ENCODE peak calls at places on chromosomes 1 and 21, in nine cellular contexts. One of them, this sample, is unnamed.

GRCh38 chr1:63885899-63886298 is 112.1 kb downstream of the ROR1 start:
- DNase-seq in IMR-90: no peak
- DNase-seq in left lung: no peak
- DNase-seq in body of pancreas: no peak
- DNase-seq in WTC11: no peak
- DNase-seq in AG04450: no peak
- DNase-seq in foreskin fibroblast: no peak
- DNase-seq in heart left ventricle: no peak
- DNase-seq in Calu3: no peak
- DNase-seq in this sample: no peak

GRCh38 chr1:155308493-155309422 is at the start of gene FDPS:
- DNase-seq in IMR-90: peak
- DNase-seq in left lung: peak
- DNase-seq in body of pancreas: peak
- DNase-seq in WTC11: peak
- DNase-seq in AG04450: peak
- DNase-seq in foreskin fibroblast: peak
- DNase-seq in heart left ventricle: peak
- DNase-seq in Calu3: peak
- DNase-seq in this sample: peak

GRCh38 chr1:199353906-199354305 is 673.6 kb upstream of the NR5A2 start:
- DNase-seq in IMR-90: no peak
- DNase-seq in left lung: no peak
- DNase-seq in body of pancreas: no peak
- DNase-seq in WTC11: no peak
- DNase-seq in AG04450: no peak
- DNase-seq in foreskin fibroblast: no peak
- DNase-seq in heart left ventricle: no peak
- DNase-seq in Calu3: no peak
- DNase-seq in this sample: no peak

GRCh38 chr1:11301593-11301992 is 28.6 kb downstream of the UBIAD1 start:
- DNase-seq in IMR-90: no peak
- DNase-seq in left lung: no peak
- DNase-seq in body of pancreas: no peak
- DNase-seq in WTC11: no peak
- DNase-seq in AG04450: no peak
- DNase-seq in foreskin fibroblast: no peak
- DNase-seq in heart left ventricle: no peak
- DNase-seq in Calu3: no peak
- DNase-seq in this sample: no peak

GRCh38 chr21:34613679-34614442 is 1.1 kb downstream of the RCAN1 start:
- DNase-seq in IMR-90: peak
- DNase-seq in left lung: no peak
- DNase-seq in body of pancreas: no peak
- DNase-seq in WTC11: no peak
- DNase-seq in AG04450: no peak
- DNase-seq in foreskin fibroblast: no peak
- DNase-seq in heart left ventricle: no peak
- DNase-seq in Calu3: peak
- DNase-seq in this sample: no peak

GRCh38 chr1:22039594-22040347 is 12.7 kb upstream of the CDC42 start:
- DNase-seq in IMR-90: peak
- DNase-seq in left lung: peak
- DNase-seq in body of pancreas: peak
- DNase-seq in WTC11: peak
- DNase-seq in AG04450: no peak
- DNase-seq in foreskin fibroblast: peak
- DNase-seq in heart left ventricle: peak
- DNase-seq in Calu3: peak
- DNase-seq in this sample: peak

GRCh38 chr1:59595774-59596173 is 219.0 kb upstream of the HOOK1 start:
- DNase-seq in IMR-90: peak
- DNase-seq in left lung: no peak
- DNase-seq in body of pancreas: no peak
- DNase-seq in WTC11: no peak
- DNase-seq in AG04450: peak
- DNase-seq in foreskin fibroblast: peak
- DNase-seq in heart left ventricle: no peak
- DNase-seq in Calu3: no peak
- DNase-seq in this sample: no peak

GRCh38 chr1:16237343-16237830 is 404 bp upstream of the CPLANE2 start:
- DNase-seq in IMR-90: peak
- DNase-seq in left lung: no peak
- DNase-seq in body of pancreas: no peak
- DNase-seq in WTC11: no peak
- DNase-seq in AG04450: no peak
- DNase-seq in foreskin fibroblast: peak
- DNase-seq in heart left ventricle: no peak
- DNase-seq in Calu3: no peak
- DNase-seq in this sample: no peak

DNA sequence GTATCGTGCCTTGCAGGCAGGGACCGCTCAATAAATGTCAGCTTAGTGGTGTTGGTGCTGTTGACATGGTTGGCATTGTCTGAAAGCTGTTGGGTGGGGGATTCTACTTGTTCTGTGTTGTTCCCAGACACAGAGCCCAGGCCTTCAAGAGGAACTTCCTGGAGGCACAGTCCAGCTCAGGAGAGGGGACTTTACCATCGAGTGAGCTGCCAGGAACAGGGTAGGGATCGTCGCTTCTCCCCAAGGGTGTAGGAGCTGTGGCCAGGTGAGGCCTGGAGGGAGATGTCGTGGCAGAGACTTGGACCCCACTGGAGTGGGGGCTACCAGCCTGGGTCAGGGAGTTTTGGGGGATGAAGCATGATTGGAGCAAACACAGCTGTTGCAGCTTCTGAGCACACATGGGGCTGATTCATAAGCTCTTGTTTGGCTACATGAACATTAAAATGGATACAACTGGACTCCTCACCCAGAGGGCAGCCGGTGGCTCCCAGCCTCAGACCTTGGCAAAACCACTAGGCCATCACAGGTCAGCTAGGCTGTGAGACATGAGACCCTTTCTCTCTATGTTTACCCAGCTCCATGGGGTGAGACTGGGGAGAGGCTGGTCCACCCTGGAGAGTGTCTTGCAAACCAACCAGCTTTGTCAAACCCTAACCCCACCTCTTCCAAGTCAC is 388.6 kb downstream of the PTPRU start:
- DNase-seq in IMR-90: no peak
- DNase-seq in left lung: no peak
- DNase-seq in body of pancreas: no peak
- DNase-seq in WTC11: no peak
- DNase-seq in AG04450: no peak
- DNase-seq in foreskin fibroblast: no peak
- DNase-seq in heart left ventricle: no peak
- DNase-seq in Calu3: no peak
- DNase-seq in this sample: no peak
- TF ChIP-seq CTCF in IMR-90: no peak
- TF ChIP-seq CTCF in left lung: no peak
- TF ChIP-seq CTCF in body of pancreas: no peak
- TF ChIP-seq CTCF in WTC11: no peak
- TF ChIP-seq CTCF in AG04450: no peak
- TF ChIP-seq CTCF in foreskin fibroblast: no peak
- TF ChIP-seq CTCF in heart left ventricle: no peak
- TF ChIP-seq CTCF in Calu3: no peak
- TF ChIP-seq CTCF in this sample: no peak

GRCh38 chr1:9182784-9183257 is 51.8 kb upstream of the H6PD start:
- DNase-seq in IMR-90: no peak
- DNase-seq in left lung: no peak
- DNase-seq in body of pancreas: no peak
- DNase-seq in WTC11: no peak
- DNase-seq in AG04450: no peak
- DNase-seq in foreskin fibroblast: no peak
- DNase-seq in heart left ventricle: no peak
- DNase-seq in Calu3: no peak
- DNase-seq in this sample: no peak

GRCh38 chr1:9181176-9181906 is 52.4 kb upstream of the GPR157 start:
- DNase-seq in IMR-90: peak
- DNase-seq in left lung: peak
- DNase-seq in body of pancreas: peak
- DNase-seq in WTC11: peak
- DNase-seq in AG04450: no peak
- DNase-seq in foreskin fibroblast: no peak
- DNase-seq in heart left ventricle: peak
- DNase-seq in Calu3: peak
- DNase-seq in this sample: peak

GRCh38 chr1:9183441-9183840 is 51.1 kb upstream of the H6PD start:
- DNase-seq in IMR-90: no peak
- DNase-seq in left lung: no peak
- DNase-seq in body of pancreas: no peak
- DNase-seq in WTC11: no peak
- DNase-seq in AG04450: no peak
- DNase-seq in foreskin fibroblast: no peak
- DNase-seq in heart left ventricle: no peak
- DNase-seq in Calu3: no peak
- DNase-seq in this sample: no peak

GRCh38 chr1:9183898-9184297 is 50.7 kb upstream of the H6PD start:
- DNase-seq in IMR-90: no peak
- DNase-seq in left lung: no peak
- DNase-seq in body of pancreas: no peak
- DNase-seq in WTC11: no peak
- DNase-seq in AG04450: no peak
- DNase-seq in foreskin fibroblast: no peak
- DNase-seq in heart left ventricle: no peak
- DNase-seq in Calu3: no peak
- DNase-seq in this sample: no peak

DNA sequence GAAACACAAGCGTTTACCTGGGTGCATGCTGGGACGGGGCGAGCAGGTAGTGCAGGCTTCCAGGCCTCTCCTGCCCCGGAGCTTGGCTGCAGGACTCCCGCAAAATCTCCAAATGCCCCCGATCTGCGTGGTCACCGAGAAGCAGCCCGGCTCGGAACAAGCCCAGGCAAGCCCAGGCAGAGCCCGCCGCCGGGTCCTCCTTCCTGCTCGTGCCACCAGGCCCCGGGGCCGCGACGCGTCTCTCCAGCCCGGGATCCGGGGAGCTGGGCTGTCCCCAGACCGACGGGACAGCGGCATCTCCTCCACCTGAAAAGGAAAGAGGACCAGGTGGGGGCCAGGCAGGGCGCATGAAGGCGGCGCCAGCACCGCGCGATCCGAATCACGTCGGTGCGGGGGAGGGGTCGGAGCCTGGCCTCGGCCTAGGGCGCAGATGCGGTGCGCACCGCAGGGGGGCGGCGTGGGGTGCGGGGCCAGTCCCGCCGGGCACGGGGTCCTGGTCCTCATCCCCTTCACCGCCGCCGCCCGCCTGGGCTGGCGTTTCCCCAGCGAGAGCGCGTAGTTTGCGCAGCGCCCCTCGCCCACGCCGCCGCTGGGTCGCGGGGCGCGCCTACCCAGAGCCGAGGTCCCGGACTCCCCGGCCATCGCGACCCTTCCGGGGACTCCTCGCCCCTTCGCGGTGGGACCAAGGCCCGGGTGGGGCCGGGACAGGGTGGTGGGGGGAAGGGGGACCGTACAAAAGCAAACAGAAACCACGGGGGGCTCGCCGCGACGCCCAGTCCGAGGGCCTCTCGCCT is 52.4 kb upstream of the H6PD start:
- DNase-seq in IMR-90: no peak
- DNase-seq in left lung: peak
- DNase-seq in body of pancreas: peak
- DNase-seq in WTC11: peak
- DNase-seq in AG04450: no peak
- DNase-seq in foreskin fibroblast: peak
- DNase-seq in heart left ventricle: no peak
- DNase-seq in Calu3: peak
- DNase-seq in this sample: no peak
- TF ChIP-seq CTCF in IMR-90: peak
- TF ChIP-seq CTCF in left lung: no peak
- TF ChIP-seq CTCF in body of pancreas: no peak
- TF ChIP-seq CTCF in WTC11: no peak
- TF ChIP-seq CTCF in AG04450: peak
- TF ChIP-seq CTCF in foreskin fibroblast: peak
- TF ChIP-seq CTCF in heart left ventricle: peak
- TF ChIP-seq CTCF in Calu3: peak
- TF ChIP-seq CTCF in this sample: no peak

GRCh38 chr1:76031496-76031895 is 43.0 kb upstream of the ST6GALNAC3 start:
- DNase-seq in IMR-90: no peak
- DNase-seq in left lung: no peak
- DNase-seq in body of pancreas: no peak
- DNase-seq in WTC11: no peak
- DNase-seq in AG04450: no peak
- DNase-seq in foreskin fibroblast: no peak
- DNase-seq in heart left ventricle: no peak
- DNase-seq in Calu3: no peak
- DNase-seq in this sample: no peak

GRCh38 chr1:76033800-76034475 is 40.6 kb upstream of the ST6GALNAC3 start:
- DNase-seq in IMR-90: no peak
- DNase-seq in left lung: no peak
- DNase-seq in body of pancreas: no peak
- DNase-seq in WTC11: no peak
- DNase-seq in AG04450: no peak
- DNase-seq in foreskin fibroblast: no peak
- DNase-seq in heart left ventricle: no peak
- DNase-seq in Calu3: no peak
- DNase-seq in this sample: no peak

GRCh38 chr1:76038306-76039004 is 36.1 kb upstream of the ST6GALNAC3 start:
- DNase-seq in IMR-90: peak
- DNase-seq in left lung: no peak
- DNase-seq in body of pancreas: no peak
- DNase-seq in WTC11: no peak
- DNase-seq in AG04450: no peak
- DNase-seq in foreskin fibroblast: no peak
- DNase-seq in heart left ventricle: no peak
- DNase-seq in Calu3: no peak
- DNase-seq in this sample: no peak

GRCh38 chr1:76037314-76037713 is 37.2 kb upstream of the ST6GALNAC3 start:
- DNase-seq in IMR-90: no peak
- DNase-seq in left lung: no peak
- DNase-seq in body of pancreas: no peak
- DNase-seq in WTC11: no peak
- DNase-seq in AG04450: no peak
- DNase-seq in foreskin fibroblast: no peak
- DNase-seq in heart left ventricle: no peak
- DNase-seq in Calu3: no peak
- DNase-seq in this sample: no peak

DNA sequence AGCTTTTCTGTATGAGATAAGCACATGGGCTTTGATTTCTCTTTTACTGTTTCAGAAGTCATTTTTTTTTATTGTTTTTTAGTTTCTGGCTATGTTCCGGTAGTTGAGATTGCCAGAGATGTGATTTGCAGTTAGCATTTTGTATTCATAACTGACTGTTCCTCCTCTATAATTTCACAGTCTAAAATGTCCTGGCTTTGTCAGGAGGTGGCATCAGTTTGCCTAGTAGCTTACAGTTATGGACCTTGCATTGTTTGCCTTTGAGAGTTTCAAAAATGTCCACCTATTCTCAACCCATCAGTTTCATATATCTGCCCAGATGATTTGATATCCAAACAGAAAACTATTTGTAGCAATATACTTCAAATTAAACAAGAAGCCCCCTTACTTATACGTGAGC is 39.5 kb upstream of the ST6GALNAC3 start:
- DNase-seq in IMR-90: peak
- DNase-seq in left lung: no peak
- DNase-seq in body of pancreas: no peak
- DNase-seq in WTC11: no peak
- DNase-seq in AG04450: no peak
- DNase-seq in foreskin fibroblast: peak
- DNase-seq in heart left ventricle: no peak
- DNase-seq in Calu3: peak
- DNase-seq in this sample: no peak
- TF ChIP-seq CTCF in IMR-90: peak
- TF ChIP-seq CTCF in left lung: peak
- TF ChIP-seq CTCF in body of pancreas: no peak
- TF ChIP-seq CTCF in WTC11: no peak
- TF ChIP-seq CTCF in AG04450: no peak
- TF ChIP-seq CTCF in foreskin fibroblast: peak
- TF ChIP-seq CTCF in heart left ventricle: peak
- TF ChIP-seq CTCF in Calu3: peak
- TF ChIP-seq CTCF in this sample: no peak

GRCh38 chr1:174152424-174152823 is 6.9 kb upstream of the RABGAP1L start:
- DNase-seq in IMR-90: no peak
- DNase-seq in left lung: no peak
- DNase-seq in body of pancreas: no peak
- DNase-seq in WTC11: no peak
- DNase-seq in AG04450: no peak
- DNase-seq in foreskin fibroblast: no peak
- DNase-seq in heart left ventricle: no peak
- DNase-seq in Calu3: no peak
- DNase-seq in this sample: no peak

GRCh38 chr1:174156437-174156836 is 2.9 kb upstream of the RABGAP1L start:
- DNase-seq in IMR-90: no peak
- DNase-seq in left lung: no peak
- DNase-seq in body of pancreas: no peak
- DNase-seq in WTC11: no peak
- DNase-seq in AG04450: no peak
- DNase-seq in foreskin fibroblast: no peak
- DNase-seq in heart left ventricle: no peak
- DNase-seq in Calu3: no peak
- DNase-seq in this sample: no peak

GRCh38 chr1:174153825-174154107 is 5.6 kb upstream of the RABGAP1L start:
- DNase-seq in IMR-90: no peak
- DNase-seq in left lung: no peak
- DNase-seq in body of pancreas: no peak
- DNase-seq in WTC11: no peak
- DNase-seq in AG04450: no peak
- DNase-seq in foreskin fibroblast: no peak
- DNase-seq in heart left ventricle: no peak
- DNase-seq in Calu3: no peak
- DNase-seq in this sample: no peak

GRCh38 chr1:174150499-174150898 is 8.8 kb upstream of the RABGAP1L start:
- DNase-seq in IMR-90: no peak
- DNase-seq in left lung: no peak
- DNase-seq in body of pancreas: no peak
- DNase-seq in WTC11: no peak
- DNase-seq in AG04450: no peak
- DNase-seq in foreskin fibroblast: no peak
- DNase-seq in heart left ventricle: no peak
- DNase-seq in Calu3: no peak
- DNase-seq in this sample: no peak

DNA sequence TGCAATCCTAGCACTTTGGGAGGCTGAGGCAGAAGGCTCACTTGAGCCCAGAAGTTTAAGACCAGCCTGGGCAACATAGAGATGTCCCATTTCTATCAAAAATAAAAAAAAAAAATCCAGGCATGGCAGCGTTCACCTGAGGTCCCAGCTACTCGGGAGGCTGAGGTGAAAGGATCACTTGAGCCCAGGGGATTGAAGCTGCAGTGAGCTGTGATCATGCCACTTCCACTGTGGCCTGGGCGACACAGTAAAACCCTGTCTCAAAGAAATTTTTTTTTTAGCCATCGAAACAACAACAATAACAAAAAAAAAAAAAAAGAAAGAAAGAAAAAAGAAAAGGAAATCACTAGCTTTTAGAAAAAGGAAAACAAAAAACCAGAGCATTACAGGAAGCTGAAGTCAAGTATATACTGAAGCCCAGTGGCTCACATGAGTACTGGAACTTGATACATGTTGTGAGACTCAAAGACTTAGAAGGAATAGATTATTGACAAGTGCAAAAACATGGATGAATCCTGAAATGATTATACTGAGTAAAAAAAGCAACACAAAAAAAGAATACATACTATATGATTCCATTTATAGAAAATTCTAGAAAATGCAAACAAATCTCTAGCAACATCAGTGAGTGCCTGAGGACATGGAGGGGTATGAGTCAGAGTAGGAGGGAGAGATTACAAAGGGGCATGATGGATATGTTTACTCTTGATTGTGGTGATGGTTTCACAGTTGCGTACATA is 6.1 kb upstream of the RABGAP1L start:
- DNase-seq in IMR-90: peak
- DNase-seq in left lung: no peak
- DNase-seq in body of pancreas: no peak
- DNase-seq in WTC11: no peak
- DNase-seq in AG04450: no peak
- DNase-seq in foreskin fibroblast: peak
- DNase-seq in heart left ventricle: no peak
- DNase-seq in Calu3: no peak
- DNase-seq in this sample: no peak
- TF ChIP-seq CTCF in IMR-90: no peak
- TF ChIP-seq CTCF in left lung: no peak
- TF ChIP-seq CTCF in body of pancreas: no peak
- TF ChIP-seq CTCF in WTC11: no peak
- TF ChIP-seq CTCF in AG04450: no peak
- TF ChIP-seq CTCF in foreskin fibroblast: no peak
- TF ChIP-seq CTCF in heart left ventricle: no peak
- TF ChIP-seq CTCF in Calu3: no peak
- TF ChIP-seq CTCF in this sample: no peak